ENCODE peak calls at places on chromosomes 6 and 20, in five cellular contexts. One of them, this sample, is unnamed.
A peak's percentile ranks its signal among the peaks of the same experiment; 100 is the strongest.

GRCh38 chr6:45677381-45677992 is 299.8 kb upstream of the SUPT3H start:
- DNase-seq in effector memory CD4-positive, alpha-beta T cell: peak; percentile 19
- DNase-seq in mammary epithelial cell: no peak
- DNase-seq in anterior cingulate cortex: peak; percentile 26
- DNase-seq in HFFc6: no peak
- DNase-seq in this sample: peak; percentile 47

GRCh38 chr6:27295301-27296079 is 16.6 kb downstream of the POM121L2 start:
- DNase-seq in mammary epithelial cell: peak; percentile 82
- DNase-seq in HFFc6: peak; percentile 90
- DNase-seq in effector memory CD4-positive, alpha-beta T cell: no peak
- DNase-seq in anterior cingulate cortex: no peak
- DNase-seq in this sample: no peak

GRCh38 chr20:36728986-36729385 is 16.9 kb downstream of the NDRG3 start:
- DNase-seq in HFFc6: peak; percentile 19
- DNase-seq in effector memory CD4-positive, alpha-beta T cell: no peak
- DNase-seq in anterior cingulate cortex: no peak
- DNase-seq in mammary epithelial cell: peak; percentile 58
- DNase-seq in this sample: no peak

GRCh38 chr6:43171284-43172126 is 436 bp downstream of the SRF start:
- DNase-seq in mammary epithelial cell: no peak
- DNase-seq in anterior cingulate cortex: no peak
- DNase-seq in HFFc6: no peak
- DNase-seq in effector memory CD4-positive, alpha-beta T cell: no peak
- DNase-seq in this sample: peak; percentile 53

GRCh38 chr6:125829433-125829832 is 38.7 kb downstream of the NCOA7 start:
- DNase-seq in HFFc6: no peak
- DNase-seq in effector memory CD4-positive, alpha-beta T cell: peak; percentile 3
- DNase-seq in mammary epithelial cell: no peak
- DNase-seq in anterior cingulate cortex: no peak
- DNase-seq in this sample: no peak

GRCh38 chr6:42532038-42532669 is 31.7 kb upstream of the UBR2 start:
- DNase-seq in anterior cingulate cortex: no peak
- DNase-seq in effector memory CD4-positive, alpha-beta T cell: no peak
- DNase-seq in HFFc6: peak; percentile 76
- DNase-seq in mammary epithelial cell: peak; percentile 40
- DNase-seq in this sample: no peak

GRCh38 chr6:40645043-40645442 is 57.9 kb upstream of the LRFN2 start:
- DNase-seq in effector memory CD4-positive, alpha-beta T cell: no peak
- DNase-seq in anterior cingulate cortex: no peak
- DNase-seq in mammary epithelial cell: no peak
- DNase-seq in HFFc6: no peak
- DNase-seq in this sample: no peak

GRCh38 chr6:89999154-89999553 is 104.9 kb downstream of the GJA10 start:
- DNase-seq in mammary epithelial cell: peak; percentile 77
- DNase-seq in anterior cingulate cortex: no peak
- DNase-seq in effector memory CD4-positive, alpha-beta T cell: no peak
- DNase-seq in HFFc6: no peak
- DNase-seq in this sample: peak; percentile 84

GRCh38 chr6:75210885-75211739 is 5.3 kb upstream of the COL12A1 start:
- DNase-seq in mammary epithelial cell: peak; percentile 47
- DNase-seq in effector memory CD4-positive, alpha-beta T cell: no peak
- DNase-seq in HFFc6: peak; percentile 67
- DNase-seq in anterior cingulate cortex: no peak
- DNase-seq in this sample: peak; percentile 54

GRCh38 chr20:57856658-57857057 is 146.8 kb upstream of the PMEPA1 start:
- DNase-seq in HFFc6: no peak
- DNase-seq in mammary epithelial cell: peak; percentile 83
- DNase-seq in effector memory CD4-positive, alpha-beta T cell: peak; percentile 15
- DNase-seq in anterior cingulate cortex: no peak
- DNase-seq in this sample: no peak

GRCh38 chr20:64090165-64090564 is 6.0 kb upstream of the LKAAEAR1 start:
- DNase-seq in HFFc6: no peak
- DNase-seq in mammary epithelial cell: no peak
- DNase-seq in effector memory CD4-positive, alpha-beta T cell: no peak
- DNase-seq in anterior cingulate cortex: peak; percentile 60
- DNase-seq in this sample: no peak

GRCh38 chr6:3157151-3157933 is at the start of gene TUBB2A:
- DNase-seq in mammary epithelial cell: peak; percentile 80
- DNase-seq in anterior cingulate cortex: peak; percentile 27
- DNase-seq in HFFc6: peak; percentile 64
- DNase-seq in effector memory CD4-positive, alpha-beta T cell: peak; percentile 77
- DNase-seq in this sample: peak; percentile 72

GRCh38 chr6:127776320-127776719 is 124.5 kb downstream of the THEMIS start:
- DNase-seq in mammary epithelial cell: no peak
- DNase-seq in effector memory CD4-positive, alpha-beta T cell: no peak
- DNase-seq in HFFc6: no peak
- DNase-seq in anterior cingulate cortex: no peak
- DNase-seq in this sample: no peak

GRCh38 chr6:159107451-159108260 is 61.5 kb upstream of the FNDC1 start:
- DNase-seq in anterior cingulate cortex: no peak
- DNase-seq in mammary epithelial cell: no peak
- DNase-seq in effector memory CD4-positive, alpha-beta T cell: peak; percentile 63
- DNase-seq in HFFc6: no peak
- DNase-seq in this sample: no peak

GRCh38 chr6:41489284-41489851 is 56.8 kb upstream of the FOXP4 start:
- DNase-seq in effector memory CD4-positive, alpha-beta T cell: no peak
- DNase-seq in mammary epithelial cell: no peak
- DNase-seq in HFFc6: no peak
- DNase-seq in anterior cingulate cortex: no peak
- DNase-seq in this sample: no peak

GRCh38 chr6:136408205-136408604 is 118.6 kb upstream of the BCLAF1 start:
- DNase-seq in HFFc6: peak; percentile 9
- DNase-seq in effector memory CD4-positive, alpha-beta T cell: no peak
- DNase-seq in mammary epithelial cell: peak; percentile 39
- DNase-seq in anterior cingulate cortex: no peak
- DNase-seq in this sample: no peak

GRCh38 chr6:154414021-154414813 is 57.6 kb upstream of the IPCEF1 start:
- DNase-seq in effector memory CD4-positive, alpha-beta T cell: no peak
- DNase-seq in anterior cingulate cortex: no peak
- DNase-seq in mammary epithelial cell: peak; percentile 5
- DNase-seq in HFFc6: peak; percentile 67
- DNase-seq in this sample: no peak

GRCh38 chr6:12280458-12280857 is 9.7 kb upstream of the EDN1 start:
- DNase-seq in effector memory CD4-positive, alpha-beta T cell: no peak
- DNase-seq in anterior cingulate cortex: no peak
- DNase-seq in mammary epithelial cell: peak; percentile 46
- DNase-seq in HFFc6: peak; percentile 87
- DNase-seq in this sample: no peak

GRCh38 chr6:14921170-14921569 is 324.7 kb upstream of the JARID2 start:
- DNase-seq in mammary epithelial cell: no peak
- DNase-seq in HFFc6: no peak
- DNase-seq in anterior cingulate cortex: no peak
- DNase-seq in effector memory CD4-positive, alpha-beta T cell: no peak
- DNase-seq in this sample: peak; percentile 62

GRCh38 chr6:154537486-154537885 is 27.0 kb upstream of the CNKSR3 start:
- DNase-seq in HFFc6: no peak
- DNase-seq in effector memory CD4-positive, alpha-beta T cell: no peak
- DNase-seq in mammary epithelial cell: no peak
- DNase-seq in anterior cingulate cortex: no peak
- DNase-seq in this sample: peak; percentile 45

GRCh38 chr6:121055572-121056163 is 278.6 kb downstream of the TBC1D32 start:
- DNase-seq in mammary epithelial cell: peak; percentile 40
- DNase-seq in effector memory CD4-positive, alpha-beta T cell: no peak
- DNase-seq in HFFc6: peak; percentile 57
- DNase-seq in anterior cingulate cortex: no peak
- DNase-seq in this sample: no peak

GRCh38 chr20:3031524-3032147 is 11.8 kb upstream of the GNRH2 start:
- DNase-seq in anterior cingulate cortex: no peak
- DNase-seq in effector memory CD4-positive, alpha-beta T cell: no peak
- DNase-seq in mammary epithelial cell: no peak
- DNase-seq in HFFc6: no peak
- DNase-seq in this sample: no peak

GRCh38 chr6:38080889-38081288 is 261.4 kb downstream of the ZFAND3 start:
- DNase-seq in HFFc6: no peak
- DNase-seq in effector memory CD4-positive, alpha-beta T cell: no peak
- DNase-seq in anterior cingulate cortex: no peak
- DNase-seq in mammary epithelial cell: peak; percentile 62
- DNase-seq in this sample: peak; percentile 27

GRCh38 chr6:88704980-88705379 is 258.4 kb downstream of the RNGTT start:
- DNase-seq in mammary epithelial cell: no peak
- DNase-seq in anterior cingulate cortex: no peak
- DNase-seq in HFFc6: peak; percentile 1
- DNase-seq in effector memory CD4-positive, alpha-beta T cell: no peak
- DNase-seq in this sample: no peak

GRCh38 chr6:113406051-113406695 is 451.0 kb upstream of the MARCKS start:
- DNase-seq in HFFc6: no peak
- DNase-seq in anterior cingulate cortex: no peak
- DNase-seq in effector memory CD4-positive, alpha-beta T cell: no peak
- DNase-seq in mammary epithelial cell: no peak
- DNase-seq in this sample: no peak